ENCODE peak calls at places on chromosomes 1 and 21, in six cellular contexts. V is mammary epithelial cell, L is LNCaP clone FGC, M is left ventricle myocardium inferior, Z is epithelial cell of esophagus, J is aorta. D is an unnamed sample.

GRCh38 chr21:34073749-34074282 is 438 bp downstream of the MRPS6 start:
- DNase-seq in M (peak), V (no peak), J (peak), Z (peak), L (no peak), D (no peak)

GRCh38 chr1:212718499-212718898 is 18.9 kb upstream of the BATF3 start:
- DNase-seq in L (no peak), Z (peak), J (no peak), V (no peak), M (no peak), D (no peak)

GRCh38 chr1:81672766-81673165 is 128.0 kb upstream of the ADGRL2 start:
- DNase-seq in L (no peak), Z (peak), M (no peak), V (peak), J (no peak), D (peak)

GRCh38 chr1:6294080-6294867 is 33.4 kb upstream of the GPR153 start:
- DNase-seq in M (no peak), V (no peak), L (no peak), Z (peak), J (no peak), D (peak)

GRCh38 chr1:116324411-116324810 is 48.6 kb upstream of the ATP1A1 start:
- DNase-seq in M (no peak), V (no peak), L (no peak), J (no peak), Z (no peak), D (no peak)

GRCh38 chr1:116449578-116449977 is 76.5 kb downstream of the ATP1A1 start:
- DNase-seq in V (no peak), Z (no peak), L (no peak), M (no peak), J (no peak), D (no peak)

GRCh38 chr1:204447220-204447619 is 35.6 kb upstream of the PPP1R15B start:
- DNase-seq in M (no peak), J (no peak), V (no peak), L (no peak), Z (no peak), D (no peak)

GRCh38 chr21:29208044-29208665 is 77.7 kb downstream of the MAP3K7CL start:
- DNase-seq in Z (no peak), J (no peak), L (no peak), M (no peak), V (no peak), D (no peak)

GRCh38 chr1:32895325-32896215 is 5.6 kb downstream of the TMEM54 start:
- DNase-seq in M (no peak), L (no peak), J (peak), Z (no peak), V (no peak), D (no peak)

GRCh38 chr21:38380391-38381137 is 117.7 kb downstream of the ERG start:
- DNase-seq in Z (peak), M (no peak), L (no peak), V (no peak), J (no peak), D (peak)

GRCh38 chr1:228902781-228903572 is 167.7 kb downstream of the RHOU start:
- DNase-seq in J (peak), V (peak), Z (peak), M (peak), L (peak), D (peak)

GRCh38 chr1:97451422-97451821 is 469.4 kb downstream of the DPYD start:
- DNase-seq in Z (peak), M (no peak), L (no peak), V (no peak), J (no peak), D (no peak)

GRCh38 chr1:231803353-231803752 is 176.8 kb downstream of the DISC1 start:
- DNase-seq in L (no peak), J (no peak), V (no peak), Z (no peak), M (no peak), D (no peak)

GRCh38 chr1:234969630-234970370 is 158.8 kb downstream of the TOMM20 start:
- DNase-seq in L (no peak), Z (peak), V (peak), M (peak), J (peak), D (peak)

GRCh38 chr1:90616395-90616794 is 100.7 kb downstream of the BARHL2 start:
- DNase-seq in M (no peak), Z (peak), J (no peak), L (no peak), V (peak), D (peak)

GRCh38 chr21:28308516-28308915 is 684.2 kb downstream of the LTN1 start:
- DNase-seq in J (no peak), M (no peak), Z (peak), V (peak), L (no peak), D (peak)

GRCh38 chr1:197618065-197618464 is 157.2 kb downstream of the DENND1B start:
- DNase-seq in V (no peak), J (no peak), Z (peak), M (no peak), L (no peak), D (no peak)

GRCh38 chr1:119090250-119090649 is 50.2 kb downstream of the WARS2 start:
- DNase-seq in V (no peak), J (no peak), Z (no peak), M (no peak), L (no peak), D (no peak)

GRCh38 chr1:81559662-81560350 is 240.9 kb upstream of the ADGRL2 start:
- DNase-seq in M (no peak), Z (peak), L (peak), J (no peak), V (no peak), D (no peak)

GRCh38 chr1:93591833-93592635 is 89.6 kb downstream of the BCAR3 start:
- DNase-seq in M (no peak), L (no peak), V (no peak), Z (no peak), J (no peak), D (no peak)

GRCh38 chr1:223725578-223725977 is 13.2 kb downstream of the CAPN2 start:
- DNase-seq in L (no peak), M (no peak), J (no peak), V (no peak), Z (no peak), D (no peak)

GRCh38 chr1:31238986-31239613 is 587 bp downstream of the NKAIN1 start:
- DNase-seq in J (peak), V (peak), L (no peak), M (no peak), Z (peak), D (no peak)

GRCh38 chr1:242025681-242026080 is 26.8 kb upstream of the MAP1LC3C start:
- DNase-seq in L (no peak), Z (no peak), M (no peak), V (no peak), J (peak), D (no peak)

GRCh38 chr1:156896490-156897033 is 3.0 kb downstream of the PEAR1 start:
- DNase-seq in Z (peak), V (peak), J (no peak), M (no peak), L (no peak), D (peak)

GRCh38 chr1:67126111-67126746 is 8.5 kb downstream of the C1orf141 start:
- DNase-seq in M (no peak), J (no peak), Z (peak), V (peak), L (no peak), D (peak)

GRCh38 chr1:208167229-208167869 is 76.8 kb downstream of the PLXNA2 start:
- DNase-seq in Z (no peak), M (no peak), V (no peak), J (no peak), L (no peak), D (no peak)

GRCh38 chr1:57353589-57353988 is 70.3 kb downstream of the DAB1 start:
- DNase-seq in J (no peak), Z (no peak), V (no peak), L (no peak), M (no peak), D (no peak)

GRCh38 chr1:97145321-97145956 is 423.9 kb downstream of the PTBP2 start:
- DNase-seq in Z (no peak), L (peak), V (peak), J (no peak), M (no peak), D (no peak)

GRCh38 chr1:121538943-121539575 is 354.3 kb downstream of the SRGAP2C start:
- DNase-seq in L (no peak), Z (peak), J (no peak), M (no peak), V (peak), D (peak)

GRCh38 chr1:63794927-63795326 is 21.1 kb downstream of the ROR1 start:
- DNase-seq in L (no peak), M (no peak), Z (no peak), V (no peak), J (no peak), D (no peak)

GRCh38 chr21:42983102-42983501 is 8.7 kb downstream of the PKNOX1 start:
- DNase-seq in M (no peak), V (no peak), Z (no peak), L (no peak), J (no peak), D (no peak)

GRCh38 chr1:89953072-89953626 is 41.8 kb upstream of the ZNF326 start:
- DNase-seq in V (peak), Z (peak), J (no peak), M (no peak), L (no peak), D (peak)

GRCh38 chr1:81151300-81151699 is 649.4 kb upstream of the ADGRL2 start:
- DNase-seq in J (no peak), Z (no peak), V (peak), M (no peak), L (no peak), D (peak)

GRCh38 chr21:42939581-42940413 is 14.4 kb upstream of the ERVH48-1 start:
- DNase-seq in M (peak), L (peak), Z (peak), V (peak), J (peak), D (peak)

GRCh38 chr1:93446837-93447451 is 974 bp upstream of the FNBP1L start:
- DNase-seq in L (peak), V (peak), Z (peak), M (no peak), J (no peak), D (peak)

GRCh38 chr1:246074421-246074820 is 432.7 kb downstream of the SMYD3 start:
- DNase-seq in L (no peak), M (no peak), V (no peak), Z (no peak), J (no peak), D (no peak)

GRCh38 chr21:46056450-46056903 is 41.4 kb upstream of the COL6A2 start:
- DNase-seq in Z (no peak), M (peak), J (peak), L (no peak), V (no peak), D (no peak)

GRCh38 chr1:155320661-155321576 is at the start of gene RUSC1:
- DNase-seq in Z (peak), M (peak), J (peak), V (no peak), L (no peak), D (peak)

GRCh38 chr1:45479039-45479748 is 11.8 kb downstream of the TESK2 start:
- DNase-seq in Z (no peak), J (no peak), L (no peak), V (no peak), M (no peak), D (no peak)
- H3K4me3 ChIP-seq in Z (no peak), J (no peak), L (no peak), V (no peak), M (no peak), D (no peak)

GRCh38 chr1:43349594-43350306 is 9.0 kb upstream of the CDC20 start:
- DNase-seq in L (peak), V (peak), J (no peak), M (no peak), Z (peak), D (peak)

GRCh38 chr1:43346636-43347035 is 9.0 kb downstream of the MPL start:
- DNase-seq in M (no peak), Z (no peak), L (no peak), J (peak), V (no peak), D (no peak)

GRCh38 chr1:43350976-43351375 is 7.8 kb upstream of the CDC20 start:
- DNase-seq in Z (no peak), L (no peak), V (no peak), M (no peak), J (no peak), D (no peak)

GRCh38 chr1:43348809-43349593 is 9.8 kb upstream of the CDC20 start:
- DNase-seq in V (peak), L (peak), Z (peak), M (peak), J (peak), D (peak)

DNA sequence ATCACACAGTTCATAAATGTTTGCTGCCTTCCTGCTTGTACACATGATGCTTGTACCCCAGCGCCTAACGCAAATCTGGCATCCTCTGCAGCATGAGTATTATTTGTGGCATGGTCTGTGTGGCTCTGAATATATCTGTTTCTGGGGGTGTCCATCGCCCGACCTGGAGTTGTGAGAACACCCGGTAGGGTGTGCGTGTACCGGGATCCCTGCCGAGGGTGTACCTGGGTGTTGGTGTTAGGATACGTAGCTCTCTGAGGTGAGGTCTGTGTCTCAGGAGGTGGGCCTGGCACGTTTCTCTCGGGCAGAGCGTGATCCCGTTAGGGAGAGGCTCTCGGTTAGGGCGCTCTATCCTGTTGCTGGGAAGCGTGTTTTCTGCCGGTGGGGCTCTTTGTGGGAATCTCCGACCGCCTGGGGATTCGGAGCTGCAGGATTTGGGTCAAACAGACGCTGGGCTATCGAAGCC is 10.4 kb upstream of the CDC20 start:
- DNase-seq in M (no peak), V (no peak), J (no peak), L (no peak), Z (peak), D (peak)
- H3K4me3 ChIP-seq in M (peak), V (peak), J (peak), L (peak), Z (peak), D (peak)

GRCh38 chr1:1326075-1326605 is 1.5 kb downstream of the CPTP start:
- DNase-seq in V (no peak), L (no peak), M (no peak), J (no peak), Z (no peak), D (no peak)
- H3K4me3 ChIP-seq in V (peak), L (peak), M (peak), J (no peak), Z (peak), D (peak)

GRCh38 chr1:161046574-161047167 is 894 bp upstream of the USF1 start:
- DNase-seq in L (no peak), V (no peak), M (no peak), J (peak), Z (no peak), D (no peak)
- H3K4me3 ChIP-seq in L (peak), V (peak), M (peak), J (peak), Z (peak), D (peak)

DNA sequence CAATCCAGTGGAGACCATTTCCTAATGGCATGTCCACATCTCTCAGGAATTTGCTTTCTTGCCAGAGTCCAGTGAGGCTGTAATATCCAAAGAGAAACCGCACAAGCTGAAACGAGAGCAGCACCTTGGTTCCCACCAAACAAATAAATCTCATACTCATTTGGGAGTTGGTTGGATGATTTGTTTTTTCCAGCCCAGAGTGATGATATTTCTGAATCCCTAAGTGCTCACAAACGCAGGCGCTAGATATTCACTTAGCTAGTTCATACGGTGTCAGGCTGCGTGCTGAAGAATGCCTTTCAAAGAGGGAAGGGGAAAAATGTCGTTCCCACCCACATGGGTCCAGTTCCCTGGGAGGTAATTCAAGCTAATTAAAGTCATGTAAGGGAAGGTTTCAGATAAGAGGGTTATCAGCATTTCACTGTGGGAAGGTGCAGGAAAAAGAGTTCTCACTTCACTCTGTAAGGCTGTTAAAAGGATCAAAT is 19.6 kb downstream of the DPT start:
- DNase-seq in Z (peak), M (no peak), L (no peak), V (peak), J (no peak), D (peak)
- H3K4me3 ChIP-seq in Z (no peak), M (peak), L (no peak), V (no peak), J (no peak), D (no peak)

DNA sequence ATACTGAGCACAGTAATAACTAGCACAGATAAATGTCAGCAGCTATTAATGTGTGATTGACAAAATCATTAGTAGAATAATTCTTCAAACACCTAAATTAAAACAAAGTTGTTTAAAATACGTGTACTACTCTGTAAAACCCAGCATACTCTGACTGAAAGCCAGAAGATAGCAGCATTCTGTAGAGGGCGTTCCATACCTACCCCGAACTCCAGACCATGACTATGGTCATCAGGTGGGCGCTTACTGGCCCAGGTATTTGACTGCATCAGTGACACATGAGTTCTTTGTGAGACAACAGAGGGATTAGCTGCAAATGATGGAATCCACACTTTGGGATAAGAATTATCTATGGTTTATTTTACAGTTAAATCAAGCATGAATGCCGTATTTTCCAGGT is 139.7 kb upstream of the POGK start:
- DNase-seq in J (no peak), V (no peak), M (no peak), L (no peak), Z (no peak), D (no peak)
- H3K4me3 ChIP-seq in J (no peak), V (no peak), M (no peak), L (no peak), Z (no peak), D (no peak)

GRCh38 chr1:22563671-22564612 is 653 bp downstream of the EPHA8 start:
- DNase-seq in V (no peak), L (no peak), M (no peak), Z (no peak), J (no peak), D (no peak)
- H3K4me3 ChIP-seq in V (no peak), L (no peak), M (no peak), Z (no peak), J (peak), D (no peak)

GRCh38 chr1:61079276-61079897 is 3.0 kb upstream of the NFIA start:
- DNase-seq in J (no peak), M (no peak), V (no peak), L (peak), Z (peak), D (no peak)

GRCh38 chr1:61079898-61080336 is 2.4 kb upstream of the NFIA start:
- DNase-seq in V (peak), L (no peak), M (peak), Z (peak), J (peak), D (peak)

GRCh38 chr1:61076728-61077675 is 5.4 kb upstream of the NFIA start:
- DNase-seq in L (no peak), Z (peak), J (peak), M (peak), V (peak), D (peak)

GRCh38 chr1:61077676-61078521 is 4.5 kb upstream of the NFIA start:
- DNase-seq in M (peak), Z (peak), L (peak), J (peak), V (peak), D (peak)

GRCh38 chr1:61078611-61079010 is 3.8 kb upstream of the NFIA start:
- DNase-seq in M (no peak), V (no peak), J (no peak), Z (no peak), L (no peak), D (no peak)
- H3K4me3 ChIP-seq in M (peak), V (peak), J (no peak), Z (peak), L (peak), D (no peak)

D was measured in bronchial epithelial cell.